ENCODE peak calls at places on chromosomes 3 and 15, in seven cellular contexts. One of them, this sample, is unnamed.

GRCh38 chr3:4247391-4247790 is 55.8 kb upstream of the SETMAR start:
- DNase-seq in fibroblast of mammary gland: no peak
- DNase-seq in AG04449: no peak
- DNase-seq in GM13976: no peak
- DNase-seq in HFF-Myc: no peak
- DNase-seq in mesothelial cell of epicardium: no peak
- DNase-seq in GM13977: no peak
- DNase-seq in this sample: no peak

GRCh38 chr3:58021072-58021959 is 13.1 kb downstream of the FLNB start:
- DNase-seq in mesothelial cell of epicardium: no peak
- DNase-seq in GM13976: no peak
- DNase-seq in HFF-Myc: no peak
- DNase-seq in fibroblast of mammary gland: no peak
- DNase-seq in AG04449: no peak
- DNase-seq in GM13977: no peak
- DNase-seq in this sample: no peak

GRCh38 chr3:183764854-183765731 is 60.3 kb downstream of the MAP6D1 start:
- DNase-seq in HFF-Myc: no peak
- DNase-seq in fibroblast of mammary gland: peak
- DNase-seq in GM13976: no peak
- DNase-seq in mesothelial cell of epicardium: no peak
- DNase-seq in AG04449: no peak
- DNase-seq in GM13977: no peak
- DNase-seq in this sample: no peak

GRCh38 chr3:125125822-125126245 is 70.0 kb upstream of the HEG1 start:
- DNase-seq in HFF-Myc: no peak
- DNase-seq in AG04449: peak
- DNase-seq in mesothelial cell of epicardium: no peak
- DNase-seq in GM13976: no peak
- DNase-seq in GM13977: no peak
- DNase-seq in fibroblast of mammary gland: peak
- DNase-seq in this sample: no peak

GRCh38 chr3:168071535-168071934 is 24.2 kb downstream of the GOLIM4 start:
- DNase-seq in HFF-Myc: peak
- DNase-seq in fibroblast of mammary gland: peak
- DNase-seq in AG04449: peak
- DNase-seq in GM13976: no peak
- DNase-seq in mesothelial cell of epicardium: no peak
- DNase-seq in GM13977: no peak
- DNase-seq in this sample: no peak

GRCh38 chr15:25910832-25911231 is 47.7 kb upstream of the ATP10A start:
- DNase-seq in GM13977: no peak
- DNase-seq in fibroblast of mammary gland: no peak
- DNase-seq in AG04449: no peak
- DNase-seq in HFF-Myc: no peak
- DNase-seq in mesothelial cell of epicardium: no peak
- DNase-seq in GM13976: no peak
- DNase-seq in this sample: no peak

GRCh38 chr3:31472479-31473390 is 60.0 kb upstream of the STT3B start:
- DNase-seq in fibroblast of mammary gland: peak
- DNase-seq in mesothelial cell of epicardium: no peak
- DNase-seq in HFF-Myc: no peak
- DNase-seq in GM13976: no peak
- DNase-seq in GM13977: no peak
- DNase-seq in AG04449: no peak
- DNase-seq in this sample: no peak

GRCh38 chr3:151067158-151067557 is 18.3 kb upstream of the MED12L start:
- DNase-seq in mesothelial cell of epicardium: no peak
- DNase-seq in GM13976: no peak
- DNase-seq in GM13977: no peak
- DNase-seq in HFF-Myc: no peak
- DNase-seq in fibroblast of mammary gland: peak
- DNase-seq in AG04449: no peak
- DNase-seq in this sample: no peak

GRCh38 chr15:36075333-36075732 is 504.1 kb upstream of the CDIN1 start:
- DNase-seq in mesothelial cell of epicardium: no peak
- DNase-seq in GM13977: no peak
- DNase-seq in fibroblast of mammary gland: peak
- DNase-seq in HFF-Myc: peak
- DNase-seq in GM13976: no peak
- DNase-seq in AG04449: no peak
- DNase-seq in this sample: no peak

GRCh38 chr3:47688488-47688887 is 93.2 kb downstream of the SMARCC1 start:
- DNase-seq in mesothelial cell of epicardium: no peak
- DNase-seq in fibroblast of mammary gland: no peak
- DNase-seq in AG04449: no peak
- DNase-seq in GM13977: no peak
- DNase-seq in HFF-Myc: no peak
- DNase-seq in GM13976: no peak
- DNase-seq in this sample: no peak

GRCh38 chr15:94387442-94387841 is 156.1 kb downstream of the MCTP2 start:
- DNase-seq in fibroblast of mammary gland: no peak
- DNase-seq in GM13977: no peak
- DNase-seq in AG04449: no peak
- DNase-seq in GM13976: no peak
- DNase-seq in mesothelial cell of epicardium: no peak
- DNase-seq in HFF-Myc: no peak
- DNase-seq in this sample: no peak

GRCh38 chr15:75680007-75680789 is 32.5 kb downstream of the CSPG4 start:
- DNase-seq in fibroblast of mammary gland: no peak
- DNase-seq in HFF-Myc: no peak
- DNase-seq in AG04449: no peak
- DNase-seq in mesothelial cell of epicardium: no peak
- DNase-seq in GM13976: no peak
- DNase-seq in GM13977: no peak
- DNase-seq in this sample: no peak

GRCh38 chr3:142285057-142285666 is 59.8 kb upstream of the GK5 start:
- DNase-seq in AG04449: no peak
- DNase-seq in GM13976: no peak
- DNase-seq in mesothelial cell of epicardium: no peak
- DNase-seq in fibroblast of mammary gland: no peak
- DNase-seq in GM13977: no peak
- DNase-seq in HFF-Myc: no peak
- DNase-seq in this sample: no peak

DNA sequence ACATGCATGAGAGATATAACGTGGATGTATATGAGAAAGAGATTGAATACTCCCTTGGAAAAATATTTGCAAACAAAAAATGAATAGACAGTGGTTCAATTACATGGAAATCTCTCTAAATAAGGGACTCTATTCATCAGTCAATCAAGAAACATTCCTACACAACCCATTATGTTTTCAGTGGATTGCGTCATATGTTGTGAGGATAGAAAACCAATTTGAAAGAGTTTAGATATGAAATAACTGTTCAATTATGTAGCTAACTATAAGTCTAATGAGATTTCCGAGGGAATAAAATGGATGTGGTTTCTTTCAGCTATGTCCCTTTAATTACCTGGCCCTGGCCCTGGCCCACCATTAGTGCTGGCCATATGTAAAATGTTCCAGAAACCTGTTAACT is 86.7 kb upstream of the TMCO5A start:
- DNase-seq in mesothelial cell of epicardium: no peak
- DNase-seq in GM13976: no peak
- DNase-seq in AG04449: no peak
- DNase-seq in fibroblast of mammary gland: no peak
- DNase-seq in GM13977: no peak
- DNase-seq in HFF-Myc: no peak
- DNase-seq in this sample: no peak
- TF ChIP-seq CTCF in mesothelial cell of epicardium: no peak
- TF ChIP-seq CTCF in GM13976: no peak
- TF ChIP-seq CTCF in AG04449: no peak
- TF ChIP-seq CTCF in fibroblast of mammary gland: no peak
- TF ChIP-seq CTCF in GM13977: no peak
- TF ChIP-seq CTCF in HFF-Myc: no peak
- TF ChIP-seq CTCF in this sample: no peak

GRCh38 chr3:88003115-88003755 is 55.6 kb downstream of the CGGBP1 start:
- DNase-seq in HFF-Myc: peak
- DNase-seq in fibroblast of mammary gland: peak
- DNase-seq in GM13976: peak
- DNase-seq in GM13977: no peak
- DNase-seq in mesothelial cell of epicardium: no peak
- DNase-seq in AG04449: no peak
- DNase-seq in this sample: no peak
- TF ChIP-seq CTCF in HFF-Myc: peak
- TF ChIP-seq CTCF in fibroblast of mammary gland: peak
- TF ChIP-seq CTCF in GM13976: peak
- TF ChIP-seq CTCF in GM13977: peak
- TF ChIP-seq CTCF in mesothelial cell of epicardium: peak
- TF ChIP-seq CTCF in AG04449: peak
- TF ChIP-seq CTCF in this sample: peak

GRCh38 chr3:12299026-12299425 is 10.2 kb downstream of the PPARG start:
- DNase-seq in HFF-Myc: no peak
- DNase-seq in mesothelial cell of epicardium: no peak
- DNase-seq in AG04449: no peak
- DNase-seq in GM13977: no peak
- DNase-seq in GM13976: no peak
- DNase-seq in fibroblast of mammary gland: no peak
- DNase-seq in this sample: no peak
- TF ChIP-seq CTCF in HFF-Myc: no peak
- TF ChIP-seq CTCF in mesothelial cell of epicardium: no peak
- TF ChIP-seq CTCF in AG04449: no peak
- TF ChIP-seq CTCF in GM13977: no peak
- TF ChIP-seq CTCF in GM13976: no peak
- TF ChIP-seq CTCF in fibroblast of mammary gland: no peak
- TF ChIP-seq CTCF in this sample: no peak

DNA sequence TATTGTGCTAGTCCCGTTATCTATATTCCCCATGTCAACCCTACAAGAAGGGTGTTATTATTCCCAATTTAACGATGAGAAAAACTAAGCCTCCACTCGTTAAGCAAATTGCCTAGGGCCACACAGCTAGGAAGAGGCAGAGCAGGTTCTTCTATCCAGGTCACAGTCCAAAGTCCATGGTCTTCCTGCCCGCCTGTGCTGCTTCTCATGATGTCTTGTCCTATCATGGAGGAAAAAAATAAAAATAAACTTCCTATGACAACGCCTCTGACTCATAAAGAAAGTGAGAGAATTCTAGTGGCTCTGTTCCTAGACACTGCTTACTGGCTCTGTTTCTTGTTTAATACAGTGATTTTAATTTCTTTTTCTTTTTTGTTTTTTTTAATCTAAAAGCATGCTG is 9.7 kb downstream of the COL8A1 start:
- DNase-seq in AG04449: no peak
- DNase-seq in fibroblast of mammary gland: peak
- DNase-seq in GM13976: no peak
- DNase-seq in GM13977: no peak
- DNase-seq in mesothelial cell of epicardium: no peak
- DNase-seq in HFF-Myc: no peak
- DNase-seq in this sample: no peak
- TF ChIP-seq CTCF in AG04449: no peak
- TF ChIP-seq CTCF in fibroblast of mammary gland: no peak
- TF ChIP-seq CTCF in GM13976: no peak
- TF ChIP-seq CTCF in GM13977: no peak
- TF ChIP-seq CTCF in mesothelial cell of epicardium: no peak
- TF ChIP-seq CTCF in HFF-Myc: no peak
- TF ChIP-seq CTCF in this sample: no peak

DNA sequence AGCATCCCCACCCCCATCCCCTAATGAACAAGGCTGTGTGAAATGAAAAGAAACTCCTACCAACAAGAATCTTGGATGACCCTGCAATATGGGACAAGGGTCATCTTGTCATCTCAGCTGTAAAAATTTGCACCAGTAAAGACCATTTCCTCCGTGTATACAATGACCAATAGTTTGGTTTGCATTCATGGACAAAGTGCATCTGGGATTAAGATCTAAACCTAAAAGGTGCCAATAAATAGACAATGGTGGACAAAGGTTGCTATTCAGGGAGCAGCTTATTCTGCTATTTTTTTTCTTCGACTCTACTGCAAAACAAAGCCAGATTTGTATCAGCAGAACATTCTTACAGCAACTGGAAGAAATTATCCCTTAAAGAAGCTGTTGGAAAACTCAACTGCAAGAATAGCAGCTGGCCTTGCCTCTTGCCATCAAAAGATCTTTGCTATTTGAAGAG is 8.0 kb downstream of the MGLL start:
- DNase-seq in GM13977: no peak
- DNase-seq in fibroblast of mammary gland: no peak
- DNase-seq in GM13976: no peak
- DNase-seq in mesothelial cell of epicardium: no peak
- DNase-seq in HFF-Myc: no peak
- DNase-seq in AG04449: no peak
- DNase-seq in this sample: no peak
- TF ChIP-seq CTCF in GM13977: no peak
- TF ChIP-seq CTCF in fibroblast of mammary gland: no peak
- TF ChIP-seq CTCF in GM13976: no peak
- TF ChIP-seq CTCF in mesothelial cell of epicardium: no peak
- TF ChIP-seq CTCF in HFF-Myc: no peak
- TF ChIP-seq CTCF in AG04449: no peak
- TF ChIP-seq CTCF in this sample: no peak

GRCh38 chr3:155078959-155079794 is 942 bp upstream of the MME start:
- DNase-seq in GM13976: peak
- DNase-seq in GM13977: no peak
- DNase-seq in AG04449: no peak
- DNase-seq in fibroblast of mammary gland: peak
- DNase-seq in mesothelial cell of epicardium: peak
- DNase-seq in HFF-Myc: peak
- DNase-seq in this sample: no peak
- TF ChIP-seq CTCF in GM13976: no peak
- TF ChIP-seq CTCF in GM13977: no peak
- TF ChIP-seq CTCF in AG04449: peak
- TF ChIP-seq CTCF in fibroblast of mammary gland: peak
- TF ChIP-seq CTCF in mesothelial cell of epicardium: no peak
- TF ChIP-seq CTCF in HFF-Myc: peak
- TF ChIP-seq CTCF in this sample: no peak

GRCh38 chr15:92971081-92971480 is 71.0 kb downstream of the CHD2 start:
- DNase-seq in GM13976: no peak
- DNase-seq in AG04449: no peak
- DNase-seq in HFF-Myc: no peak
- DNase-seq in GM13977: no peak
- DNase-seq in mesothelial cell of epicardium: no peak
- DNase-seq in fibroblast of mammary gland: no peak
- DNase-seq in this sample: no peak

GRCh38 chr15:92963794-92964193 is 63.7 kb downstream of the CHD2 start:
- DNase-seq in AG04449: no peak
- DNase-seq in HFF-Myc: no peak
- DNase-seq in mesothelial cell of epicardium: no peak
- DNase-seq in GM13977: no peak
- DNase-seq in GM13976: no peak
- DNase-seq in fibroblast of mammary gland: no peak
- DNase-seq in this sample: no peak

GRCh38 chr15:92970656-92971055 is 70.5 kb downstream of the CHD2 start:
- DNase-seq in GM13976: no peak
- DNase-seq in mesothelial cell of epicardium: no peak
- DNase-seq in fibroblast of mammary gland: no peak
- DNase-seq in GM13977: no peak
- DNase-seq in AG04449: peak
- DNase-seq in HFF-Myc: no peak
- DNase-seq in this sample: no peak

GRCh38 chr15:92974183-92974915 is 74.2 kb downstream of the CHD2 start:
- DNase-seq in GM13976: no peak
- DNase-seq in fibroblast of mammary gland: no peak
- DNase-seq in GM13977: no peak
- DNase-seq in mesothelial cell of epicardium: no peak
- DNase-seq in HFF-Myc: no peak
- DNase-seq in AG04449: no peak
- DNase-seq in this sample: no peak

GRCh38 chr15:92968926-92969664 is 69.0 kb downstream of the CHD2 start:
- DNase-seq in AG04449: no peak
- DNase-seq in GM13976: no peak
- DNase-seq in HFF-Myc: no peak
- DNase-seq in GM13977: no peak
- DNase-seq in fibroblast of mammary gland: no peak
- DNase-seq in mesothelial cell of epicardium: no peak
- DNase-seq in this sample: no peak
- TF ChIP-seq CTCF in AG04449: no peak
- TF ChIP-seq CTCF in GM13976: no peak
- TF ChIP-seq CTCF in HFF-Myc: peak
- TF ChIP-seq CTCF in GM13977: no peak
- TF ChIP-seq CTCF in fibroblast of mammary gland: peak
- TF ChIP-seq CTCF in mesothelial cell of epicardium: no peak
- TF ChIP-seq CTCF in this sample: no peak

This sample was measured in natural killer cell.